ENCODE peak calls at places on chromosome X, in seven cellular contexts. I, F, G, K, C, T and W are unnamed samples.

GRCh38 chrX:137195991-137196390 is 162.2 kb upstream of the GPR101 start:
- DNase-seq in I (peak; percentile 0), F (no peak), G (no peak), K (no peak), C (no peak), T (no peak), W (no peak)

GRCh38 chrX:152926279-152926678 is 28.4 kb downstream of the ZNF185 start:
- DNase-seq in I (peak; percentile 57), F (no peak), G (no peak), K (peak; percentile 52), C (peak; percentile 59), T (no peak), W (no peak)

GRCh38 chrX:335758-336155 is 17.2 kb upstream of the GTPBP6 start:
- DNase-seq in I (no peak), F (no peak), G (no peak), K (no peak), C (no peak), T (no peak), W (no peak)

GRCh38 chrX:11687157-11687556 is 21.4 kb upstream of the ARHGAP6 start:
- DNase-seq in I (no peak), F (no peak), G (no peak), K (no peak), C (no peak), T (no peak), W (no peak)

GRCh38 chrX:40897768-40898167 is 162.4 kb upstream of the MED14 start:
- DNase-seq in I (no peak), F (no peak), G (no peak), K (no peak), C (no peak), T (no peak), W (no peak)

GRCh38 chrX:118773782-118774181 is 46.4 kb downstream of the IL13RA1 start:
- DNase-seq in I (no peak), F (no peak), G (no peak), K (no peak), C (no peak), T (no peak), W (no peak)

GRCh38 chrX:50697691-50698090 is 116.3 kb downstream of the SHROOM4 start:
- DNase-seq in I (peak; percentile 81), F (no peak), G (no peak), K (peak; percentile 42), C (no peak), T (no peak), W (no peak)

GRCh38 chrX:144379156-144379555 is 495.3 kb downstream of the UBE2NL start:
- DNase-seq in I (no peak), F (no peak), G (no peak), K (no peak), C (no peak), T (no peak), W (no peak)

GRCh38 chrX:70026112-70026850 is 23.5 kb downstream of the AWAT2 start:
- DNase-seq in I (peak; percentile 60), F (no peak), G (no peak), K (no peak), C (no peak), T (no peak), W (no peak)

GRCh38 chrX:131861088-131861787 is 161.9 kb upstream of the STK26 start:
- DNase-seq in I (no peak), F (no peak), G (no peak), K (no peak), C (no peak), T (no peak), W (no peak)

GRCh38 chrX:115266300-115266699 is 23.2 kb upstream of the LUZP4 start:
- DNase-seq in I (no peak), F (no peak), G (no peak), K (no peak), C (no peak), T (no peak), W (no peak)

GRCh38 chrX:30150196-30150895 is 65.0 kb upstream of the MAGEB2 start:
- DNase-seq in I (no peak), F (no peak), G (no peak), K (no peak), C (no peak), T (no peak), W (no peak)

GRCh38 chrX:96843566-96843965 is 40.1 kb upstream of the RPA4 start:
- DNase-seq in I (peak; percentile 33), F (no peak), G (no peak), K (peak; percentile 5), C (peak; percentile 67), T (no peak), W (no peak)

GRCh38 chrX:20620301-20620700 is 353.6 kb upstream of the RPS6KA3 start:
- DNase-seq in I (no peak), F (no peak), G (no peak), K (peak; percentile 28), C (no peak), T (no peak), W (no peak)

GRCh38 chrX:24014388-24015018 is 12.5 kb downstream of the KLHL15 start:
- DNase-seq in I (no peak), F (no peak), G (peak; percentile 5), K (no peak), C (no peak), T (no peak), W (peak; percentile 38)

GRCh38 chrX:39714471-39714870 is 383.3 kb downstream of the BCOR start:
- DNase-seq in I (no peak), F (no peak), G (no peak), K (no peak), C (no peak), T (no peak), W (no peak)

GRCh38 chrX:40173662-40174593 is 76.2 kb upstream of the BCOR start:
- DNase-seq in I (peak; percentile 39), F (peak; percentile 59), G (peak; percentile 34), K (no peak), C (peak; percentile 50), T (peak; percentile 64), W (no peak)

GRCh38 chrX:149512225-149512885 is 7.2 kb upstream of the IDS start:
- DNase-seq in I (peak; percentile 61), F (no peak), G (peak; percentile 31), K (peak; percentile 40), C (peak; percentile 62), T (no peak), W (peak; percentile 67)

GRCh38 chrX:18674788-18675735 is 3.2 kb upstream of the RS1 start:
- DNase-seq in I (peak; percentile 76), F (peak; percentile 90), G (peak; percentile 74), K (peak; percentile 46), C (peak; percentile 83), T (peak; percentile 80), W (peak; percentile 79)

GRCh38 chrX:30414144-30414543 is 105.0 kb upstream of the NR0B1 start:
- DNase-seq in I (no peak), F (no peak), G (no peak), K (no peak), C (no peak), T (no peak), W (no peak)

GRCh38 chrX:20481632-20482031 is 214.9 kb upstream of the RPS6KA3 start:
- DNase-seq in I (peak; percentile 6), F (no peak), G (no peak), K (no peak), C (no peak), T (no peak), W (no peak)

GRCh38 chrX:74784629-74785028 is 140.6 kb downstream of the NEXMIF start:
- DNase-seq in I (no peak), F (no peak), G (no peak), K (no peak), C (no peak), T (no peak), W (no peak)

DNA sequence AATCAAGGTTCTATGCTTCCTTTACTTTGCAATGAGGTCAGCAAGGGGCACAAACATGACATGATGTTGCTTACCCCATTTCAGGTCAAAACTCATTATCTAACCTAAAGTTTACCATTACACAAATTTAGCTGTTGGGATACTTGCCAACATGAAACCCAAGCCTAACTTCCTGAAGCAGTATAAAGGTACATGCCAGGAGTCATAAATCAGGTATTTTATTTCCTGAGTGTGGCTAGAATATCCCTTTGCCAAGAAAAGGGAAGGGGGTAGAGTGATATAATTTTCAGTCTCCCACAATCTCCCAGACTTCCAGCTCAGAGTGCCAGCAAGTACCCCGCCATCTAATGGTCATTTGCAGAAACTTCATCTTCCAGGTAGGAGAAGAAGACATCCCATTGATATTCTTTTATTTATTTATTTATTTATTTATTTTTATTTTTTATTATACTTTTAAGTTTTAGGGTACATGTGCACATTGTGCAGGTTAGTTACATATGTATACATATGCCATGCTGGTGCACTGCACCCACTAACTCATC is 136.6 kb downstream of the NEXMIF start:
- DNase-seq in I (no peak), F (no peak), G (no peak), K (no peak), C (no peak), T (no peak), W (no peak)
- TF ChIP-seq CTCF in I (no peak), F (no peak), G (no peak), K (no peak), C (peak; percentile 40), T (no peak), W (no peak)

GRCh38 chrX:133987188-133987587 is 1.8 kb upstream of the GPC3 start:
- DNase-seq in I (no peak), F (no peak), G (no peak), K (no peak), C (no peak), T (no peak), W (no peak)

GRCh38 chrX:133985164-133986007 is at the start of gene GPC3:
- DNase-seq in I (peak; percentile 65), F (no peak), G (peak; percentile 6), K (no peak), C (peak; percentile 87), T (peak; percentile 59), W (no peak)

GRCh38 chrX:133984857-133985163 is 584 bp downstream of the GPC3 start:
- DNase-seq in I (no peak), F (no peak), G (no peak), K (no peak), C (no peak), T (peak; percentile 58), W (no peak)

GRCh38 chrX:133988010-133988409 is 2.6 kb upstream of the GPC3 start:
- DNase-seq in I (no peak), F (no peak), G (no peak), K (no peak), C (no peak), T (no peak), W (no peak)

GRCh38 chrX:133986008-133986683 is 752 bp upstream of the GPC3 start:
- DNase-seq in I (no peak), F (no peak), G (no peak), K (no peak), C (no peak), T (no peak), W (no peak)
- H3K4me3 ChIP-seq in I (peak overlapping the region; percentile 45), F (no peak overlapping the region), G (peak overlapping the region; percentile 47), K (peak overlapping the region; percentile 35), C (peak overlapping the region; percentile 66), T (peak overlapping the region; percentile 45), W (peak overlapping the region; percentile 44)

GRCh38 chrX:49242545-49243066 is 7.3 kb downstream of the CCDC22 start:
- DNase-seq in I (no peak), F (no peak), G (no peak), K (no peak), C (no peak), T (no peak), W (no peak)
- TF ChIP-seq CTCF in I (no peak), F (no peak), G (no peak), K (no peak), C (no peak), T (no peak), W (no peak)

DNA sequence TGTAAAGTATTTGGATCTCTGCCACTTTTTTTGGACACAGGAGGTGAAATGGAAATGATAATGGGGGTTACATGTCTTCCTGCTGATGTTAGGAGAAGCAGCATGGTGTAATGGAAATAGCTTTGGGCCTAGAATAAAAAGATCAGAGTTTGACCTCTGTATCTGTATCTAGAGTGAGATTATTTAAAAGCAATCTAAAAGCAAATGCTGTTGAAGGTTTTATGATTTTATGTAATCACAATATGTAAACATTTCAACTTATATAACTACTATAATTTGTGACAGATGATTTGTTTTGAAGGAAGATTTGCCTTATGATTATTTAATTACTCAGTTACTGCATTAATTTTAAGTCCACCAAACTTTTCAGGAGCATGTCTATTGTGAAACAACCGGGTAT is 3.4 kb downstream of the COL4A5 start:
- DNase-seq in I (no peak), F (no peak), G (no peak), K (no peak), C (no peak), T (no peak), W (no peak)
- H3K4me3 ChIP-seq in I (no peak overlapping the region), F (no peak overlapping the region), G (no peak overlapping the region), K (no peak overlapping the region), C (peak overlapping the region; percentile 84), T (no peak overlapping the region), W (no peak overlapping the region)